ENCODE peak calls at places on chromosomes 4 and X, in five cellular contexts. P, M, U, W and K are unnamed samples. For H3K4me1, the result is how much of the 10 kb centered on the place peaks cover.

GRCh38 chr4:6408263-6408662 is 64.2 kb downstream of the PPP2R2C start:
- DNase-seq in P (no peak), U (no peak), W (no peak), M (no peak), K (no peak)

GRCh38 chr4:171281359-171281758 is 531.8 kb upstream of the GALNTL6 start:
- DNase-seq in W (no peak), M (no peak), U (no peak), P (no peak), K (no peak)

GRCh38 chrX:46814966-46815365 is 21.9 kb upstream of the RP2 start:
- DNase-seq in U (no peak), P (no peak), M (no peak), W (no peak), K (no peak)

GRCh38 chr4:110211007-110211769 is 12.8 kb upstream of the ELOVL6 start:
- DNase-seq in U (no peak), W (peak), P (no peak), M (no peak), K (no peak)

GRCh38 chrX:135625995-135626394 is 87.4 kb upstream of the CT45A1 start:
- DNase-seq in P (no peak), U (no peak), M (no peak), W (no peak), K (no peak)

GRCh38 chrX:39772057-39772832 is 325.5 kb downstream of the BCOR start:
- DNase-seq in W (peak), M (no peak), U (no peak), P (no peak), K (no peak)

GRCh38 chr4:123987408-123987807 is 590.8 kb downstream of the SPRY1 start:
- DNase-seq in U (no peak), W (no peak), M (no peak), P (no peak), K (no peak)

GRCh38 chr4:84493092-84493850 is 5.8 kb downstream of the NKX6-1 start:
- DNase-seq in U (no peak), P (no peak), M (no peak), W (no peak), K (no peak)

GRCh38 chrX:55489315-55490009 is at the start of gene USP51:
- DNase-seq in W (peak), U (peak), P (peak), M (peak), K (peak)

DNA sequence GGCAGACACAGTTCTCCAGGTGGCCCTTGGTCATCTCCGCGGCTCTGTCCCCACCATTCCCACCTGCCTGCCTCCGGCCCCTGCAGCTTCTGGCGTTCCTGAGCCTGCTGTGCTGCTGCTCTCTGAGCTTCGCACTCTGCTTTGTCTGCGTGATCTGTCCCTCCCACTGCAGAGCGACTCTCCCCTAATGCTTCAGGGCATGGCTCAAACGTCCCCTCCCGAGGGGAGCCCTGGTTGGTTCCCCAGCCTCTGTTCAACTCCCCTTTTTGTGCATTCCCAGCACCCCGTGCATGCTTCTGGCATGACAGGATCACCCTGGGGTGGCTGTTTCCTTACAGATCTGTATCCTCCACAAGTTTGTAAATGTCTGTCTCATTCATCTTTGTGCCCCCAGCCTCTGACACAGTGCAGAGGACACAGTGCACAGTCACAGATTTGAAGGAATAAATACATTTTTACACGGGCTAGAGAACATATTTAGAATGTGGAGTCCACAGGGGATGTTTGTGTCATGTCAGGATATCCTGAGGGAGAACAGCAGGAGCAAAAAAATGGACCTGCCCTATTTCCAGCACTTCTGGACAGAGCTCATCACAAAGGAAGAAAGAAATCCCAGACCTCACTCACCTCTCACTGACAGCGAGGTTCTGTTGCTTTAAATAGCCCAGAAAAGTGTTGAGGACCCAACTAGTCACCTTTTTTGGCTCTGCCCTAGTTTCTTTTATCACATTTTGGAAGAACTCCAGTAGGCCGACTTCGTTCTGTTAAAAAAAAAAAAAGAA is 72.6 kb downstream of the GATB start:
- DNase-seq in W (no peak), M (no peak), U (no peak), P (no peak), K (no peak)
- H3K4me1 ChIP-seq in W (under half), M (half or more), U (under half), P (half or more), K (under half)

GRCh38 chr4:41384992-41385391 is 128.3 kb downstream of the UCHL1 start:
- DNase-seq in P (peak), U (peak), M (peak), W (no peak), K (peak)

GRCh38 chr4:41391271-41391670 is 134.5 kb downstream of the UCHL1 start:
- DNase-seq in U (no peak), M (no peak), P (no peak), W (no peak), K (no peak)

GRCh38 chr4:41385486-41385885 is 128.8 kb downstream of the UCHL1 start:
- DNase-seq in P (no peak), W (no peak), U (no peak), M (no peak), K (no peak)

GRCh38 chr4:41390661-41391060 is 133.9 kb downstream of the UCHL1 start:
- DNase-seq in P (no peak), M (no peak), U (no peak), W (no peak), K (no peak)

GRCh38 chr4:41389356-41389755 is 132.6 kb downstream of the UCHL1 start:
- DNase-seq in W (no peak), P (no peak), U (no peak), M (no peak), K (no peak)
- H3K4me1 ChIP-seq in W (under half), P (under half), U (under half), M (under half), K (under half)

GRCh38 chr4:119242417-119242816 is 29.9 kb downstream of the USP53 start:
- DNase-seq in P (no peak), M (no peak), W (no peak), U (no peak), K (no peak)

GRCh38 chr4:119237642-119238041 is 25.1 kb downstream of the USP53 start:
- DNase-seq in P (no peak), W (no peak), M (no peak), U (no peak), K (no peak)

GRCh38 chr4:119240128-119240527 is 27.6 kb downstream of the USP53 start:
- DNase-seq in W (no peak), U (no peak), P (no peak), M (no peak), K (no peak)

GRCh38 chr4:119238068-119238722 is 25.7 kb downstream of the USP53 start:
- DNase-seq in M (no peak), P (no peak), W (no peak), U (no peak), K (no peak)

GRCh38 chr4:119240568-119240967 is 28.1 kb downstream of the USP53 start:
- DNase-seq in W (no peak), P (no peak), U (no peak), M (no peak), K (no peak)
- H3K4me1 ChIP-seq in W (under half), P (under half), U (under half), M (half or more), K (under half)

GRCh38 chrX:129015381-129015780 is 507.9 kb downstream of the SMARCA1 start:
- DNase-seq in M (no peak), P (no peak), U (no peak), W (no peak), K (no peak)
- H3K4me1 ChIP-seq in M (under half), P (under half), U (under half), W (under half), K (under half)

DNA sequence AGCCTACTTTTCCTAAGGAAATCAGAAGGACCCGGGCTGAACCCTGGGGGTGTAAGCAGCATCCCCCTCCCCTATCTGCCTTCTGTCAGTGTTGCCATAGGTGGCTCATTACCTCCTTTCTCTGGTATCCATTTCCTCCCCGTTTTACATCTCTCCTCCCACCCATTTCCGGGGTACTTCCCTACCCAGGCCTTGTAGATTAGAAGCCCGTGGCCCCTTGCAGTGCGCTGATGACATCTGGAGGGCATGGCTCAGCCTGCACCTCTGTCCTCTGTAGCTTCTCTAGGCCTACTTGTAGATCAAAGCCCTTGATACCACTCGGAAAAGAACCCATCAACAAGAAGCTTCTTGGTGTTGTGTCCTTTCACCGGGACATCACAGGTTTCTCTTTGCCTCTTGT is 71.8 kb downstream of the NBDY start:
- DNase-seq in M (no peak), P (no peak), W (peak), U (no peak), K (no peak)
- H3K4me1 ChIP-seq in M (under half), P (under half), W (under half), U (under half), K (under half)